ENCODE peak calls at places on chromosomes 4 and X, in six cellular contexts. Y, X, T, M, E and V are unnamed samples.

GRCh38 chr4:106261980-106262379 is 54.0 kb downstream of the TBCK start:
- DNase-seq in M (no peak), E (no peak), X (no peak), T (no peak), Y (no peak), V (no peak)

GRCh38 chr4:89838005-89838404 is 1.0 kb upstream of the SNCA start:
- DNase-seq in Y (peak), E (no peak), X (no peak), M (no peak), T (no peak), V (no peak)

GRCh38 chr4:76964769-76965168 is 15.2 kb downstream of the SEPTIN11 start:
- DNase-seq in T (no peak), Y (no peak), M (no peak), X (no peak), E (no peak), V (no peak)

GRCh38 chr4:103892616-103893015 is 172.8 kb upstream of the TACR3 start:
- DNase-seq in X (no peak), E (no peak), T (no peak), Y (no peak), M (no peak), V (no peak)

GRCh38 chrX:110667706-110668105 is 127.9 kb downstream of the CHRDL1 start:
- DNase-seq in E (no peak), Y (no peak), M (no peak), T (no peak), X (no peak), V (no peak)

GRCh38 chrX:151009582-151009981 is 26.4 kb downstream of the HMGB3 start:
- DNase-seq in Y (no peak), X (no peak), T (no peak), M (no peak), E (no peak), V (no peak)

GRCh38 chr4:4182835-4183568 is 43.7 kb downstream of the OTOP1 start:
- DNase-seq in E (no peak), M (peak), T (no peak), Y (peak), X (no peak), V (no peak)

GRCh38 chr4:166197166-166197565 is 324.1 kb downstream of the TLL1 start:
- DNase-seq in X (no peak), E (no peak), Y (no peak), T (no peak), M (no peak), V (no peak)

GRCh38 chrX:52424658-52425057 is 55.8 kb downstream of the XAGE2 start:
- DNase-seq in T (no peak), X (no peak), Y (peak), M (no peak), E (no peak), V (no peak)

GRCh38 chr4:23789765-23790164 is 100.1 kb downstream of the PPARGC1A start:
- DNase-seq in Y (peak), X (no peak), T (peak), M (peak), E (no peak), V (no peak)

GRCh38 chr4:150874386-150875226 is 140.5 kb downstream of the LRBA start:
- DNase-seq in X (no peak), Y (peak), M (no peak), T (no peak), E (no peak), V (no peak)

GRCh38 chr4:98203406-98204235 is 57.6 kb upstream of the RAP1GDS1 start:
- DNase-seq in M (no peak), Y (no peak), T (no peak), X (no peak), E (no peak), V (peak)

GRCh38 chrX:46812445-46812844 is 24.4 kb upstream of the RP2 start:
- DNase-seq in Y (no peak), E (no peak), T (no peak), M (no peak), X (no peak), V (no peak)

GRCh38 chrX:116873678-116874077 is 410.9 kb upstream of the CT83 start:
- DNase-seq in T (peak), X (no peak), Y (peak), M (no peak), E (no peak), V (no peak)

GRCh38 chr4:150573534-150573933 is 8.4 kb upstream of the MAB21L2 start:
- DNase-seq in M (peak), Y (peak), E (no peak), T (peak), X (no peak), V (no peak)

GRCh38 chr4:5611656-5612187 is 96.6 kb downstream of the EVC2 start:
- DNase-seq in T (no peak), M (no peak), Y (peak), X (no peak), E (no peak), V (no peak)

GRCh38 chrX:41481264-41482109 is 34.3 kb downstream of the NYX start:
- DNase-seq in T (no peak), X (no peak), M (no peak), E (no peak), Y (no peak), V (no peak)

GRCh38 chr4:1752284-1753041 is 31.1 kb downstream of the TACC3 start:
- DNase-seq in M (no peak), E (peak), Y (no peak), T (no peak), X (no peak), V (no peak)

GRCh38 chr4:145044341-145044740 is 53.7 kb downstream of the ANAPC10 start:
- DNase-seq in Y (no peak), T (no peak), X (no peak), M (no peak), E (no peak), V (no peak)

GRCh38 chr4:125316781-125317525 is 2.2 kb downstream of the FAT4 start:
- DNase-seq in T (no peak), E (no peak), M (no peak), X (no peak), Y (peak), V (no peak)

GRCh38 chrX:149760965-149761364 is 12.9 kb upstream of the HSFX1 start:
- DNase-seq in E (no peak), Y (no peak), T (no peak), X (no peak), M (no peak), V (no peak)

GRCh38 chrX:40108084-40108958 is 10.6 kb upstream of the BCOR start:
- DNase-seq in Y (peak), T (no peak), X (no peak), E (no peak), M (no peak), V (no peak)

GRCh38 chrX:13937370-13938052 is 92.2 kb downstream of the GEMIN8 start:
- DNase-seq in Y (peak), E (no peak), X (no peak), M (no peak), T (peak), V (no peak)

GRCh38 chr4:133379681-133380438 is 230.8 kb downstream of the PCDH10 start:
- DNase-seq in M (no peak), E (no peak), Y (no peak), T (no peak), X (no peak), V (no peak)

GRCh38 chr4:7166981-7167700 is 25.2 kb upstream of the SORCS2 start:
- DNase-seq in E (no peak), X (no peak), M (no peak), Y (no peak), T (no peak), V (no peak)

GRCh38 chrX:150155396-150156048 is 207.6 kb upstream of the MAMLD1 start:
- DNase-seq in X (no peak), T (peak), E (no peak), Y (peak), M (peak), V (no peak)

GRCh38 chr4:3473943-3474335 is 10.8 kb downstream of the DOK7 start:
- DNase-seq in X (no peak), E (no peak), T (no peak), M (no peak), Y (no peak), V (no peak)

GRCh38 chr4:21692211-21692610 is 256.4 kb downstream of the KCNIP4 start:
- DNase-seq in E (no peak), T (no peak), X (no peak), Y (no peak), M (no peak), V (no peak)